ENCODE peak calls at places on chromosomes 11 and 22, in four cellular contexts. C, N, I and R are unnamed samples.

GRCh38 chr11:6474423-6474792 is 667 bp upstream of the TRIM3 start:
- DNase-seq in N (no peak), I (no peak), C (no peak), R (no peak)

GRCh38 chr11:130705670-130706421 is 210.4 kb downstream of the SNX19 start:
- DNase-seq in I (no peak), N (no peak), C (no peak), R (no peak)

GRCh38 chr11:71372693-71373657 is 75.2 kb downstream of the DHCR7 start:
- DNase-seq in C (no peak), N (no peak), I (peak; percentile 45), R (peak; percentile 35)

GRCh38 chr22:47014946-47015345 is 252.5 kb downstream of the TBC1D22A start:
- DNase-seq in C (no peak), N (no peak), I (no peak), R (no peak)

GRCh38 chr22:43148581-43148980 is 2.8 kb upstream of the TSPO start:
- DNase-seq in N (no peak), C (no peak), I (no peak), R (no peak)

GRCh38 chr11:67584205-67584880 is 731 bp downstream of the GSTP1 start:
- DNase-seq in N (peak; percentile 79), C (no peak), I (peak; percentile 48), R (peak; percentile 65)

GRCh38 chr11:124839051-124839971 is 25.9 kb upstream of the ROBO3 start:
- DNase-seq in I (no peak), C (no peak), N (no peak), R (peak; percentile 59)

GRCh38 chr11:9639985-9640384 is 23.9 kb upstream of the SWAP70 start:
- DNase-seq in N (no peak), C (no peak), I (no peak), R (no peak)

GRCh38 chr11:112229746-112230433 is 3.7 kb downstream of the PTS start:
- DNase-seq in C (no peak), N (no peak), I (peak; percentile 87), R (no peak)